ENCODE peak calls at places on chromosome 1, in eight cellular contexts. Y is ELR, B is ACHN, P is fibroblast of the conjunctiva, Q is NCI-H1436, W is stromal cell of bone marrow, M is IMR-90, D is T-helper 9 cell. E is an unnamed sample.

GRCh38 chr1:158527190-158527815 is 26.9 kb downstream of the OR6Y1 start:
- DNase-seq in Y (peak; percentile 57), B (no peak), P (no peak), Q (no peak), W (no peak), M (peak; percentile 27), D (no peak), E (no peak)

GRCh38 chr1:182370532-182370931 is 21.1 kb downstream of the GLUL start:
- DNase-seq in Y (no peak), B (no peak), P (no peak), Q (no peak), W (no peak), M (no peak), D (no peak), E (no peak)

GRCh38 chr1:27536767-27537166 is 46.8 kb upstream of the WASF2 start:
- DNase-seq in Y (peak; percentile 76), B (peak; percentile 50), P (peak; percentile 84), Q (no peak), W (peak; percentile 76), M (peak; percentile 82), D (no peak), E (peak; percentile 69)

GRCh38 chr1:58904299-58905125 is 120.7 kb upstream of the JUN start:
- DNase-seq in Y (no peak), B (no peak), P (no peak), Q (no peak), W (no peak), M (no peak), D (no peak), E (no peak)

GRCh38 chr1:162357681-162358266 is 18.9 kb downstream of the SPATA46 start:
- DNase-seq in Y (peak; percentile 72), B (peak; percentile 62), P (no peak), Q (no peak), W (peak; percentile 22), M (peak; percentile 31), D (no peak), E (peak; percentile 11)

GRCh38 chr1:222058249-222058648 is 316.4 kb upstream of the DUSP10 start:
- DNase-seq in Y (no peak), B (no peak), P (no peak), Q (no peak), W (no peak), M (no peak), D (no peak), E (no peak)

GRCh38 chr1:187054862-187055757 is 226.4 kb downstream of the PLA2G4A start:
- DNase-seq in Y (no peak), B (no peak), P (no peak), Q (no peak), W (no peak), M (no peak), D (no peak), E (no peak)

GRCh38 chr1:81836007-81836626 is 35.4 kb downstream of the ADGRL2 start:
- DNase-seq in Y (no peak), B (peak; percentile 35), P (no peak), Q (no peak), W (peak; percentile 31), M (peak; percentile 3), D (no peak), E (no peak)

GRCh38 chr1:77889671-77890070 is 1.2 kb downstream of the NEXN start:
- DNase-seq in Y (peak; percentile 96), B (peak; percentile 90), P (peak; percentile 14), Q (no peak), W (no peak), M (peak; percentile 91), D (no peak), E (peak; percentile 30)

GRCh38 chr1:204313675-204314074 is 46.1 kb downstream of the PLEKHA6 start:
- DNase-seq in Y (no peak), B (no peak), P (no peak), Q (peak; percentile 85), W (no peak), M (no peak), D (no peak), E (no peak)

GRCh38 chr1:210633636-210634035 is 304.9 kb downstream of the HHAT start:
- DNase-seq in Y (no peak), B (no peak), P (no peak), Q (no peak), W (no peak), M (no peak), D (no peak), E (no peak)

GRCh38 chr1:155339515-155340111 is 18.9 kb downstream of the RUSC1 start:
- DNase-seq in Y (no peak), B (no peak), P (no peak), Q (no peak), W (no peak), M (peak; percentile 63), D (no peak), E (no peak)

GRCh38 chr1:2237773-2238172 is 9.7 kb downstream of the SKI start:
- DNase-seq in Y (peak; percentile 13), B (peak; percentile 20), P (no peak), Q (no peak), W (no peak), M (no peak), D (no peak), E (no peak)

GRCh38 chr1:232984577-232985425 is 34.4 kb downstream of the NTPCR start:
- DNase-seq in Y (no peak), B (no peak), P (no peak), Q (no peak), W (no peak), M (no peak), D (no peak), E (no peak)

GRCh38 chr1:98344726-98345125 is 316.8 kb upstream of the SNX7 start:
- DNase-seq in Y (peak; percentile 54), B (no peak), P (no peak), Q (no peak), W (no peak), M (no peak), D (no peak), E (no peak)

GRCh38 chr1:203625623-203626189 is 926 bp upstream of the ATP2B4 start:
- DNase-seq in Y (peak; percentile 37), B (peak; percentile 61), P (no peak), Q (peak; percentile 45), W (no peak), M (no peak), D (peak; percentile 42), E (no peak)

GRCh38 chr1:239719642-239720258 is 333.4 kb downstream of the CHRM3 start:
- DNase-seq in Y (peak; percentile 32), B (no peak), P (no peak), Q (no peak), W (no peak), M (no peak), D (peak; percentile 29), E (no peak)

GRCh38 chr1:101757985-101758384 is 238.7 kb downstream of the OLFM3 start:
- DNase-seq in Y (peak; percentile 15), B (no peak), P (no peak), Q (no peak), W (no peak), M (no peak), D (no peak), E (no peak)

GRCh38 chr1:176866011-176866410 is 298.5 kb downstream of the ASTN1 start:
- DNase-seq in Y (peak; percentile 39), B (no peak), P (no peak), Q (no peak), W (peak; percentile 8), M (no peak), D (no peak), E (no peak)

GRCh38 chr1:193348126-193349045 is 162.0 kb upstream of the B3GALT2 start:
- DNase-seq in Y (no peak), B (no peak), P (no peak), Q (no peak), W (no peak), M (peak; percentile 37), D (no peak), E (peak; percentile 10)

GRCh38 chr1:7384679-7385078 is 386.4 kb upstream of the VAMP3 start:
- DNase-seq in Y (no peak), B (no peak), P (no peak), Q (no peak), W (no peak), M (no peak), D (no peak), E (no peak)